ENCODE peak calls at places on chromosomes 13 and 19, in five cellular contexts. A is osteocyte, E is fibroblast of mammary gland, H is progenitor cell of endocrine pancreas, K is HTR-8/SVneo. U is an unnamed sample.

GRCh38 chr13:113597386-113598080 is 13.0 kb downstream of the TFDP1 start:
- DNase-seq in A (no peak), E (no peak), H (no peak), K (no peak), U (peak)

GRCh38 chr13:68666774-68667397 is 1436.8 kb upstream of the PCDH9 start:
- DNase-seq in A (no peak), E (no peak), H (no peak), K (no peak), U (no peak)

GRCh38 chr13:44578064-44578394 is 1.9 kb upstream of the TSC22D1 start:
- DNase-seq in A (no peak), E (peak), H (no peak), K (no peak), U (no peak)

GRCh38 chr13:21011378-21011777 is 50.0 kb downstream of the LATS2 start:
- DNase-seq in A (no peak), E (no peak), H (no peak), K (no peak), U (no peak)

GRCh38 chr13:98576215-98576945 is 527 bp downstream of the STK24 start:
- DNase-seq in A (no peak), E (no peak), H (peak), K (no peak), U (no peak)

GRCh38 chr19:56098731-56099577 is 22.1 kb downstream of the ZNF787 start:
- DNase-seq in A (no peak), E (no peak), H (no peak), K (no peak), U (no peak)

GRCh38 chr13:20924758-20925394 is 22.3 kb upstream of the XPO4 start:
- DNase-seq in A (peak), E (peak), H (peak), K (peak), U (peak)

GRCh38 chr13:80577951-80578670 is 237.2 kb upstream of the SPRY2 start:
- DNase-seq in A (no peak), E (peak), H (no peak), K (no peak), U (no peak)

GRCh38 chr13:22736084-22736767 is 444.6 kb upstream of the SGCG start:
- DNase-seq in A (no peak), E (no peak), H (no peak), K (no peak), U (no peak)

GRCh38 chr13:97810152-97810551 is 143.3 kb upstream of the IPO5 start:
- DNase-seq in A (no peak), E (peak), H (no peak), K (no peak), U (no peak)

GRCh38 chr19:38707512-38708114 is 36.7 kb downstream of the CAPN12 start:
- DNase-seq in A (no peak), E (no peak), H (no peak), K (no peak), U (no peak)

GRCh38 chr13:37648604-37649003 is 50.0 kb upstream of the POSTN start:
- DNase-seq in A (no peak), E (peak), H (no peak), K (no peak), U (no peak)

U was measured in mesenteric fat pad.